ENCODE peak calls at places on chromosomes 6 and 20, in six cellular contexts. E is ELF-1, O is NCI-H510A treated with DMSO at 0.1 percent for 48 hours, N is Calu3, F is A673, W is mucosa of gallbladder. L is an unnamed sample.

GRCh38 chr6:114063956-114064355 is 93.0 kb upstream of the HDAC2 start:
- DNase-seq in E (no peak), O (no peak), N (no peak), W (no peak), F (no peak), L (no peak)

GRCh38 chr6:131914234-131914633 is 36.9 kb downstream of the CCN2 start:
- DNase-seq in O (no peak), N (no peak), W (no peak), E (no peak), F (no peak), L (no peak)

GRCh38 chr20:50320910-50321796 is 130.5 kb downstream of the CEBPB start:
- DNase-seq in W (peak), N (peak), O (peak), E (peak), F (no peak), L (peak)

GRCh38 chr20:44388466-44389023 is 33.0 kb downstream of the HNF4A start:
- DNase-seq in N (peak), E (peak), W (peak), O (peak), F (peak), L (peak)

GRCh38 chr6:64221776-64222175 is 586.2 kb downstream of the PHF3 start:
- DNase-seq in N (no peak), W (no peak), E (no peak), F (no peak), O (no peak), L (no peak)

GRCh38 chr20:60101894-60102281 is 143.7 kb downstream of the CDH26 start:
- DNase-seq in O (no peak), N (no peak), W (no peak), E (no peak), F (no peak), L (no peak)

GRCh38 chr20:34979366-34980153 is 23.9 kb downstream of the MYH7B start:
- DNase-seq in F (peak), N (no peak), W (no peak), O (no peak), E (peak), L (peak)

GRCh38 chr6:136736281-136736960 is 55.9 kb downstream of the MAP3K5 start:
- DNase-seq in F (no peak), N (no peak), O (no peak), E (no peak), W (no peak), L (no peak)

GRCh38 chr6:42007286-42007685 is 43.0 kb upstream of the TAF8 start:
- DNase-seq in W (no peak), E (no peak), F (no peak), O (peak), N (no peak), L (peak)